ENCODE peak calls at places on chromosomes 12 and 14, in seven cellular contexts. One of them, this sample, is unnamed.

GRCh38 chr14:104135121-104135903 is 3.1 kb upstream of the KIF26A start:
- DNase-seq in HL-60: no peak
- DNase-seq in stomach: no peak
- DNase-seq in HCT116: no peak
- DNase-seq in sigmoid colon: no peak
- DNase-seq in H1: peak
- DNase-seq in GM12878: no peak
- DNase-seq in this sample: no peak

GRCh38 chr12:56387152-56387551 is 24.5 kb upstream of the APOF start:
- DNase-seq in HL-60: no peak
- DNase-seq in stomach: no peak
- DNase-seq in HCT116: no peak
- DNase-seq in sigmoid colon: no peak
- DNase-seq in H1: no peak
- DNase-seq in GM12878: no peak
- DNase-seq in this sample: no peak

GRCh38 chr12:109612975-109613502 is 39.4 kb downstream of the MVK start:
- DNase-seq in HL-60: no peak
- DNase-seq in stomach: no peak
- DNase-seq in HCT116: no peak
- DNase-seq in sigmoid colon: no peak
- DNase-seq in H1: no peak
- DNase-seq in GM12878: no peak
- DNase-seq in this sample: no peak

GRCh38 chr14:79825046-79825521 is 386.2 kb downstream of the DIO2 start:
- DNase-seq in HL-60: no peak
- DNase-seq in stomach: no peak
- DNase-seq in HCT116: no peak
- DNase-seq in sigmoid colon: no peak
- DNase-seq in H1: no peak
- DNase-seq in GM12878: no peak
- DNase-seq in this sample: no peak

GRCh38 chr14:104229621-104230041 is 91.2 kb downstream of the KIF26A start:
- DNase-seq in HL-60: no peak
- DNase-seq in stomach: peak
- DNase-seq in HCT116: no peak
- DNase-seq in sigmoid colon: no peak
- DNase-seq in H1: no peak
- DNase-seq in GM12878: no peak
- DNase-seq in this sample: no peak

GRCh38 chr14:54503476-54503875 is 6.2 kb upstream of the CGRRF1 start:
- DNase-seq in HL-60: peak
- DNase-seq in stomach: no peak
- DNase-seq in HCT116: peak
- DNase-seq in sigmoid colon: no peak
- DNase-seq in H1: no peak
- DNase-seq in GM12878: no peak
- DNase-seq in this sample: no peak

GRCh38 chr12:49949124-49949845 is 1.3 kb upstream of the AQP2 start:
- DNase-seq in HL-60: no peak
- DNase-seq in stomach: no peak
- DNase-seq in HCT116: no peak
- DNase-seq in sigmoid colon: no peak
- DNase-seq in H1: no peak
- DNase-seq in GM12878: no peak
- DNase-seq in this sample: no peak

GRCh38 chr14:74077401-74077800 is 6.9 kb downstream of the ALDH6A1 start:
- DNase-seq in HL-60: no peak
- DNase-seq in stomach: no peak
- DNase-seq in HCT116: no peak
- DNase-seq in sigmoid colon: no peak
- DNase-seq in H1: no peak
- DNase-seq in GM12878: no peak
- DNase-seq in this sample: no peak

GRCh38 chr14:43872752-43873655 is 634.1 kb downstream of the FSCB start:
- DNase-seq in HL-60: no peak
- DNase-seq in stomach: no peak
- DNase-seq in HCT116: no peak
- DNase-seq in sigmoid colon: no peak
- DNase-seq in H1: no peak
- DNase-seq in GM12878: no peak
- DNase-seq in this sample: no peak

GRCh38 chr14:30608533-30609006 is 13.5 kb upstream of the SCFD1 start:
- DNase-seq in HL-60: no peak
- DNase-seq in stomach: no peak
- DNase-seq in HCT116: no peak
- DNase-seq in sigmoid colon: no peak
- DNase-seq in H1: no peak
- DNase-seq in GM12878: no peak
- DNase-seq in this sample: no peak

GRCh38 chr12:114265036-114265435 is 140.9 kb downstream of the TBX5 start:
- DNase-seq in HL-60: no peak
- DNase-seq in stomach: no peak
- DNase-seq in HCT116: no peak
- DNase-seq in sigmoid colon: no peak
- DNase-seq in H1: no peak
- DNase-seq in GM12878: no peak
- DNase-seq in this sample: no peak

GRCh38 chr14:22168092-22168955 is 420.7 kb downstream of the DAD1 start:
- DNase-seq in HL-60: peak
- DNase-seq in stomach: no peak
- DNase-seq in HCT116: no peak
- DNase-seq in sigmoid colon: no peak
- DNase-seq in H1: no peak
- DNase-seq in GM12878: no peak
- DNase-seq in this sample: no peak

GRCh38 chr14:67228325-67228984 is 12.8 kb upstream of the PALS1 start:
- DNase-seq in HL-60: no peak
- DNase-seq in stomach: no peak
- DNase-seq in HCT116: no peak
- DNase-seq in sigmoid colon: no peak
- DNase-seq in H1: no peak
- DNase-seq in GM12878: no peak
- DNase-seq in this sample: no peak

GRCh38 chr12:65977384-65977783 is 153.1 kb downstream of the HMGA2 start:
- DNase-seq in HL-60: no peak
- DNase-seq in stomach: no peak
- DNase-seq in HCT116: no peak
- DNase-seq in sigmoid colon: no peak
- DNase-seq in H1: no peak
- DNase-seq in GM12878: no peak
- DNase-seq in this sample: no peak

GRCh38 chr12:42213954-42214426 is 24.1 kb downstream of the YAF2 start:
- DNase-seq in HL-60: no peak
- DNase-seq in stomach: peak
- DNase-seq in HCT116: no peak
- DNase-seq in sigmoid colon: no peak
- DNase-seq in H1: no peak
- DNase-seq in GM12878: no peak
- DNase-seq in this sample: no peak

GRCh38 chr12:21551811-21552469 is 25.8 kb downstream of the SPX start:
- DNase-seq in HL-60: no peak
- DNase-seq in stomach: no peak
- DNase-seq in HCT116: no peak
- DNase-seq in sigmoid colon: no peak
- DNase-seq in H1: no peak
- DNase-seq in GM12878: no peak
- DNase-seq in this sample: no peak

GRCh38 chr12:79737875-79738718 is 47.3 kb upstream of the PAWR start:
- DNase-seq in HL-60: peak
- DNase-seq in stomach: peak
- DNase-seq in HCT116: peak
- DNase-seq in sigmoid colon: no peak
- DNase-seq in H1: no peak
- DNase-seq in GM12878: peak
- DNase-seq in this sample: peak

GRCh38 chr14:55448146-55448614 is 7.8 kb upstream of the TBPL2 start:
- DNase-seq in HL-60: no peak
- DNase-seq in stomach: peak
- DNase-seq in HCT116: peak
- DNase-seq in sigmoid colon: no peak
- DNase-seq in H1: no peak
- DNase-seq in GM12878: no peak
- DNase-seq in this sample: peak

GRCh38 chr14:50025776-50026175 is 90.6 kb downstream of the VCPKMT start:
- DNase-seq in HL-60: no peak
- DNase-seq in stomach: no peak
- DNase-seq in HCT116: no peak
- DNase-seq in sigmoid colon: no peak
- DNase-seq in H1: no peak
- DNase-seq in GM12878: no peak
- DNase-seq in this sample: no peak

GRCh38 chr12:116161588-116161987 is 115.9 kb downstream of the MED13L start:
- DNase-seq in HL-60: no peak
- DNase-seq in stomach: no peak
- DNase-seq in HCT116: no peak
- DNase-seq in sigmoid colon: no peak
- DNase-seq in H1: no peak
- DNase-seq in GM12878: no peak
- DNase-seq in this sample: no peak

DNA sequence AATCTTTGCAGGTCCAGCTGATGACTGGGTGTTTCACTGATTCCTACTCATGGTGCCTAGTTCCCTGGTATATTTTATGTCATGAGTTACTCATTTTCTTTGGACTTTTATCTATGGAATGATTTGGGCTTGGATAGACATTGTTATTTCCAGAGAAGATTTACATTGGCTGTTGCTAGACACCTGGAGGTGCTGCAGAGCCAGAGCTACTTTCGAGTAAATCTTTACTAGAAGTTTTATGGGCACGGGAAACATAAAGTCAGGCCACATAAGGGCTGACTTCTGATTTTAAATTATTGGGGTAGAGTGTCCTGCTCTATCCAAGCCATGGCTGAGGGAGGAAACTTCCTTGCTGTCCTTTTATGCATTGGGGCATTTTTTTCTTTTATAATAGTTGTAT is 175.9 kb upstream of the ABCD2 start:
- DNase-seq in HL-60: no peak
- DNase-seq in stomach: no peak
- DNase-seq in HCT116: no peak
- DNase-seq in sigmoid colon: no peak
- DNase-seq in H1: no peak
- DNase-seq in GM12878: no peak
- DNase-seq in this sample: no peak
- TF ChIP-seq POLR2AphosphoS5 in HL-60: no peak
- TF ChIP-seq POLR2AphosphoS5 in stomach: no peak
- TF ChIP-seq POLR2AphosphoS5 in HCT116: no peak
- TF ChIP-seq POLR2AphosphoS5 in sigmoid colon: no peak
- TF ChIP-seq POLR2AphosphoS5 in H1: no peak
- TF ChIP-seq POLR2AphosphoS5 in GM12878: no peak
- TF ChIP-seq POLR2AphosphoS5 in this sample: no peak

GRCh38 chr12:54286042-54286931 is 5.8 kb downstream of the HNRNPA1 start:
- DNase-seq in HL-60: no peak
- DNase-seq in stomach: no peak
- DNase-seq in HCT116: no peak
- DNase-seq in sigmoid colon: no peak
- DNase-seq in H1: no peak
- DNase-seq in GM12878: no peak
- DNase-seq in this sample: no peak
- H3K27ac ChIP-seq in HL-60: peak
- H3K27ac ChIP-seq in stomach: peak
- H3K27ac ChIP-seq in HCT116: peak
- H3K27ac ChIP-seq in sigmoid colon: no peak
- H3K27ac ChIP-seq in H1: no peak
- H3K27ac ChIP-seq in GM12878: no peak
- H3K27ac ChIP-seq in this sample: no peak

GRCh38 chr12:105427883-105428282 is 97.4 kb downstream of the C12orf75 start:
- DNase-seq in HL-60: no peak
- DNase-seq in stomach: no peak
- DNase-seq in HCT116: no peak
- DNase-seq in sigmoid colon: no peak
- DNase-seq in H1: no peak
- DNase-seq in GM12878: no peak
- DNase-seq in this sample: no peak
- TF ChIP-seq POLR2AphosphoS5 in HL-60: no peak
- TF ChIP-seq POLR2AphosphoS5 in stomach: no peak
- TF ChIP-seq POLR2AphosphoS5 in HCT116: no peak
- TF ChIP-seq POLR2AphosphoS5 in sigmoid colon: no peak
- TF ChIP-seq POLR2AphosphoS5 in H1: no peak
- TF ChIP-seq POLR2AphosphoS5 in GM12878: no peak
- TF ChIP-seq POLR2AphosphoS5 in this sample: no peak

DNA sequence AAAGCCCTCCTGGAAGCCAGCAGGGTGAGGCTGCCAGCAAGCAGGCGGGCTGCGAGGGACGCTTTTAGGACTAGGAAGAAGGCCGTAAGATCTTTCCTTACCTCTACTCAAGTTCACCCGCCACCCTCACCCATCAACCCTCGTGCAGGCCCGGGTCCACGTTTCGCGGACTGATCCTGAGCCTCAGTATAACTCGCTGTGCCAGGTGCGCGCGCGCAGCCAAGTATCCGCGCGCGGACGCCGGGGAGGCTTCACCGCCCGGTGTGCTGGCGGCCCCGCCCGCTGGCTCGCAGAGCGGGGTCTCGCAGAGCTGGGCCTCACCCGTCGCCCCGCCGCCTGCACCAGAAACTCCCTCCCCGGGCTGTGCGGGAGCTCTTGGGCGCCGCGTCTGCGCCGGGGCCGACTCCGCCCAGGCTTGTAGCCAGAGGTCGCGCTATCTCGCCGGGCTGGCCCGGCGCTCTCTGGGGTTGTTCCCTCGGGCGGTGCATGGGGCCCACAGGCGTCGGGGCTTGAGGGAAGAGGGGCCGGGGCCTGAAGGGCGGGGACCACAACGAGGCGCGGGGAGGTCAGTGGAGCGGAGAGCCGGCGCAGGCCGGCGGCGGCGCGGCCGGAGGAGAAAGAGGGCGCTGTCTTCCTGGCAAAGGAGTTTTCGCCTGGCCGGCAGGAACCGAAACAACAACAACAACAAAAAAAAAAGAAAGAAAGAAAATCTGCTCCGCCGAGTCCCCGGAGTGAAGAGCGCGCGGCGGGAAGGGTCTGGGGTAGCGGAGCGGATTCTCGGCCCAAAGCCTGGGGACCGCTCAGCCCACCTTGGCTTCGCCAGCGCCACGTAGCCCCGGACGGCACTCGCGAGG is 7.7 kb upstream of the SIX1 start:
- DNase-seq in HL-60: peak
- DNase-seq in stomach: peak
- DNase-seq in HCT116: no peak
- DNase-seq in sigmoid colon: no peak
- DNase-seq in H1: peak
- DNase-seq in GM12878: peak
- DNase-seq in this sample: no peak
- H3K27ac ChIP-seq in HL-60: no peak
- H3K27ac ChIP-seq in stomach: peak
- H3K27ac ChIP-seq in HCT116: no peak
- H3K27ac ChIP-seq in sigmoid colon: no peak
- H3K27ac ChIP-seq in H1: no peak
- H3K27ac ChIP-seq in GM12878: no peak
- H3K27ac ChIP-seq in this sample: peak

GRCh38 chr12:132084681-132085635 is 59.2 kb downstream of the DDX51 start:
- DNase-seq in HL-60: peak
- DNase-seq in stomach: peak
- DNase-seq in HCT116: no peak
- DNase-seq in sigmoid colon: peak
- DNase-seq in H1: peak
- DNase-seq in GM12878: no peak
- DNase-seq in this sample: no peak
- TF ChIP-seq POLR2AphosphoS5 in HL-60: peak
- TF ChIP-seq POLR2AphosphoS5 in stomach: peak
- TF ChIP-seq POLR2AphosphoS5 in HCT116: no peak
- TF ChIP-seq POLR2AphosphoS5 in sigmoid colon: peak
- TF ChIP-seq POLR2AphosphoS5 in H1: no peak
- TF ChIP-seq POLR2AphosphoS5 in GM12878: peak
- TF ChIP-seq POLR2AphosphoS5 in this sample: no peak

This sample was measured in Panc1.